ENCODE peak calls at places on chromosomes 2 and 18, in seven cellular contexts. One of them, this sample, is unnamed.

GRCh38 chr18:8424481-8424880 is 184.8 kb upstream of the RAB12 start:
- DNase-seq in amniotic stem cell: no peak
- DNase-seq in MM.1S: no peak
- DNase-seq in mucosa of gallbladder: no peak
- DNase-seq in AG09319: no peak
- DNase-seq in GM20000: no peak
- DNase-seq in foreskin fibroblast: no peak
- DNase-seq in this sample: no peak

GRCh38 chr18:62445386-62445917 is 77.4 kb upstream of the ZCCHC2 start:
- DNase-seq in amniotic stem cell: no peak
- DNase-seq in MM.1S: no peak
- DNase-seq in mucosa of gallbladder: no peak
- DNase-seq in AG09319: no peak
- DNase-seq in GM20000: no peak
- DNase-seq in foreskin fibroblast: no peak
- DNase-seq in this sample: no peak

GRCh38 chr2:35347561-35347960 is 1008.0 kb upstream of the CRIM1 start:
- DNase-seq in amniotic stem cell: no peak
- DNase-seq in MM.1S: peak; percentile 27
- DNase-seq in mucosa of gallbladder: no peak
- DNase-seq in AG09319: no peak
- DNase-seq in GM20000: no peak
- DNase-seq in foreskin fibroblast: no peak
- DNase-seq in this sample: no peak

GRCh38 chr2:159497256-159497655 is 119.1 kb downstream of the BAZ2B start:
- DNase-seq in amniotic stem cell: peak; percentile 63
- DNase-seq in MM.1S: peak; percentile 46
- DNase-seq in mucosa of gallbladder: no peak
- DNase-seq in AG09319: peak; percentile 29
- DNase-seq in GM20000: no peak
- DNase-seq in foreskin fibroblast: peak; percentile 92
- DNase-seq in this sample: peak; percentile 17

GRCh38 chr2:26597197-26597596 is 44.0 kb downstream of the CIB4 start:
- DNase-seq in amniotic stem cell: no peak
- DNase-seq in MM.1S: no peak
- DNase-seq in mucosa of gallbladder: no peak
- DNase-seq in AG09319: no peak
- DNase-seq in GM20000: no peak
- DNase-seq in foreskin fibroblast: no peak
- DNase-seq in this sample: no peak

GRCh38 chr2:145682536-145683157 is 1162.7 kb upstream of the ZEB2 start:
- DNase-seq in amniotic stem cell: no peak
- DNase-seq in MM.1S: no peak
- DNase-seq in mucosa of gallbladder: no peak
- DNase-seq in AG09319: no peak
- DNase-seq in GM20000: no peak
- DNase-seq in foreskin fibroblast: peak; percentile 73
- DNase-seq in this sample: no peak

GRCh38 chr2:222024934-222025890 is 273.6 kb downstream of the PAX3 start:
- DNase-seq in amniotic stem cell: peak; percentile 4
- DNase-seq in MM.1S: peak; percentile 21
- DNase-seq in mucosa of gallbladder: no peak
- DNase-seq in AG09319: no peak
- DNase-seq in GM20000: no peak
- DNase-seq in foreskin fibroblast: peak; percentile 68
- DNase-seq in this sample: peak; percentile 6

GRCh38 chr2:64259301-64259700 is 115.1 kb upstream of the PELI1 start:
- DNase-seq in amniotic stem cell: no peak
- DNase-seq in MM.1S: no peak
- DNase-seq in mucosa of gallbladder: peak; percentile 28
- DNase-seq in AG09319: no peak
- DNase-seq in GM20000: no peak
- DNase-seq in foreskin fibroblast: peak; percentile 68
- DNase-seq in this sample: peak; percentile 50

GRCh38 chr18:76977108-76977621 is 154.8 kb downstream of the ZNF236 start:
- DNase-seq in amniotic stem cell: no peak
- DNase-seq in MM.1S: no peak
- DNase-seq in mucosa of gallbladder: peak; percentile 58
- DNase-seq in AG09319: no peak
- DNase-seq in GM20000: no peak
- DNase-seq in foreskin fibroblast: no peak
- DNase-seq in this sample: no peak

GRCh38 chr18:79528296-79528695 is 132.6 kb downstream of the NFATC1 start:
- DNase-seq in amniotic stem cell: no peak
- DNase-seq in MM.1S: no peak
- DNase-seq in mucosa of gallbladder: no peak
- DNase-seq in AG09319: no peak
- DNase-seq in GM20000: no peak
- DNase-seq in foreskin fibroblast: no peak
- DNase-seq in this sample: no peak

GRCh38 chr18:9814431-9814830 is 71.3 kb upstream of the TXNDC2 start:
- DNase-seq in amniotic stem cell: peak; percentile 72
- DNase-seq in MM.1S: no peak
- DNase-seq in mucosa of gallbladder: no peak
- DNase-seq in AG09319: no peak
- DNase-seq in GM20000: no peak
- DNase-seq in foreskin fibroblast: peak; percentile 52
- DNase-seq in this sample: no peak

GRCh38 chr2:233976087-233976486 is 58.9 kb downstream of the TRPM8 start:
- DNase-seq in amniotic stem cell: no peak
- DNase-seq in MM.1S: no peak
- DNase-seq in mucosa of gallbladder: no peak
- DNase-seq in AG09319: no peak
- DNase-seq in GM20000: no peak
- DNase-seq in foreskin fibroblast: no peak
- DNase-seq in this sample: no peak

GRCh38 chr2:85888020-85888744 is 608 bp downstream of the ST3GAL5 start:
- DNase-seq in amniotic stem cell: no peak
- DNase-seq in MM.1S: peak; percentile 35
- DNase-seq in mucosa of gallbladder: no peak
- DNase-seq in AG09319: no peak
- DNase-seq in GM20000: peak; percentile 41
- DNase-seq in foreskin fibroblast: peak; percentile 42
- DNase-seq in this sample: peak; percentile 53

GRCh38 chr2:36650031-36650430 is 46.5 kb upstream of the VIT start:
- DNase-seq in amniotic stem cell: no peak
- DNase-seq in MM.1S: peak; percentile 48
- DNase-seq in mucosa of gallbladder: peak; percentile 19
- DNase-seq in AG09319: peak; percentile 24
- DNase-seq in GM20000: peak; percentile 31
- DNase-seq in foreskin fibroblast: peak; percentile 86
- DNase-seq in this sample: peak; percentile 15

GRCh38 chr2:151947524-151948165 is 119.4 kb upstream of the ARL5A start:
- DNase-seq in amniotic stem cell: no peak
- DNase-seq in MM.1S: no peak
- DNase-seq in mucosa of gallbladder: no peak
- DNase-seq in AG09319: no peak
- DNase-seq in GM20000: no peak
- DNase-seq in foreskin fibroblast: peak; percentile 9
- DNase-seq in this sample: peak; percentile 76

GRCh38 chr2:234457421-234457820 is 39.5 kb downstream of the ARL4C start:
- DNase-seq in amniotic stem cell: no peak
- DNase-seq in MM.1S: no peak
- DNase-seq in mucosa of gallbladder: no peak
- DNase-seq in AG09319: no peak
- DNase-seq in GM20000: no peak
- DNase-seq in foreskin fibroblast: peak; percentile 66
- DNase-seq in this sample: no peak

GRCh38 chr18:79493211-79493800 is 97.6 kb downstream of the NFATC1 start:
- DNase-seq in amniotic stem cell: no peak
- DNase-seq in MM.1S: no peak
- DNase-seq in mucosa of gallbladder: no peak
- DNase-seq in AG09319: no peak
- DNase-seq in GM20000: no peak
- DNase-seq in foreskin fibroblast: no peak
- DNase-seq in this sample: no peak

GRCh38 chr2:26534098-26534864 is 56.4 kb upstream of the OTOF start:
- DNase-seq in amniotic stem cell: no peak
- DNase-seq in MM.1S: no peak
- DNase-seq in mucosa of gallbladder: no peak
- DNase-seq in AG09319: no peak
- DNase-seq in GM20000: no peak
- DNase-seq in foreskin fibroblast: no peak
- DNase-seq in this sample: no peak

GRCh38 chr18:48153641-48154481 is 223.4 kb upstream of the SMAD2 start:
- DNase-seq in amniotic stem cell: no peak
- DNase-seq in MM.1S: no peak
- DNase-seq in mucosa of gallbladder: no peak
- DNase-seq in AG09319: peak; percentile 24
- DNase-seq in GM20000: no peak
- DNase-seq in foreskin fibroblast: no peak
- DNase-seq in this sample: no peak

GRCh38 chr2:17148298-17149228 is 369.7 kb downstream of the RAD51AP2 start:
- DNase-seq in amniotic stem cell: peak; percentile 2
- DNase-seq in MM.1S: no peak
- DNase-seq in mucosa of gallbladder: no peak
- DNase-seq in AG09319: no peak
- DNase-seq in GM20000: no peak
- DNase-seq in foreskin fibroblast: peak; percentile 65
- DNase-seq in this sample: peak; percentile 15

GRCh38 chr2:97747716-97748115 is 34.3 kb downstream of the ZAP70 start:
- DNase-seq in amniotic stem cell: no peak
- DNase-seq in MM.1S: no peak
- DNase-seq in mucosa of gallbladder: no peak
- DNase-seq in AG09319: no peak
- DNase-seq in GM20000: no peak
- DNase-seq in foreskin fibroblast: peak; percentile 63
- DNase-seq in this sample: no peak

GRCh38 chr2:10452334-10452733 is 4.2 kb upstream of the ODC1 start:
- DNase-seq in amniotic stem cell: no peak
- DNase-seq in MM.1S: no peak
- DNase-seq in mucosa of gallbladder: peak; percentile 66
- DNase-seq in AG09319: peak; percentile 44
- DNase-seq in GM20000: no peak
- DNase-seq in foreskin fibroblast: peak; percentile 89
- DNase-seq in this sample: peak; percentile 55

GRCh38 chr2:21041943-21042707 is 1.7 kb downstream of the APOB start:
- DNase-seq in amniotic stem cell: no peak
- DNase-seq in MM.1S: no peak
- DNase-seq in mucosa of gallbladder: peak; percentile 27
- DNase-seq in AG09319: no peak
- DNase-seq in GM20000: no peak
- DNase-seq in foreskin fibroblast: peak; percentile 50
- DNase-seq in this sample: no peak

GRCh38 chr2:138902239-138902871 is 122.2 kb upstream of the NXPH2 start:
- DNase-seq in amniotic stem cell: no peak
- DNase-seq in MM.1S: no peak
- DNase-seq in mucosa of gallbladder: no peak
- DNase-seq in AG09319: no peak
- DNase-seq in GM20000: no peak
- DNase-seq in foreskin fibroblast: no peak
- DNase-seq in this sample: no peak

GRCh38 chr2:59569124-59569523 is 984.3 kb downstream of the BCL11A start:
- DNase-seq in amniotic stem cell: no peak
- DNase-seq in MM.1S: no peak
- DNase-seq in mucosa of gallbladder: no peak
- DNase-seq in AG09319: no peak
- DNase-seq in GM20000: no peak
- DNase-seq in foreskin fibroblast: no peak
- DNase-seq in this sample: no peak

GRCh38 chr2:134120160-134120717 is 133.6 kb upstream of the MGAT5 start:
- DNase-seq in amniotic stem cell: no peak
- DNase-seq in MM.1S: no peak
- DNase-seq in mucosa of gallbladder: no peak
- DNase-seq in AG09319: no peak
- DNase-seq in GM20000: no peak
- DNase-seq in foreskin fibroblast: peak; percentile 31
- DNase-seq in this sample: no peak

GRCh38 chr18:31513189-31513907 is 15.4 kb downstream of the DSG2 start:
- DNase-seq in amniotic stem cell: no peak
- DNase-seq in MM.1S: no peak
- DNase-seq in mucosa of gallbladder: peak; percentile 44
- DNase-seq in AG09319: no peak
- DNase-seq in GM20000: no peak
- DNase-seq in foreskin fibroblast: no peak
- DNase-seq in this sample: no peak

GRCh38 chr18:75309564-75309963 is 99.0 kb downstream of the TSHZ1 start:
- DNase-seq in amniotic stem cell: no peak
- DNase-seq in MM.1S: no peak
- DNase-seq in mucosa of gallbladder: no peak
- DNase-seq in AG09319: no peak
- DNase-seq in GM20000: no peak
- DNase-seq in foreskin fibroblast: no peak
- DNase-seq in this sample: peak; percentile 14

GRCh38 chr18:51624311-51624710 is 426.8 kb upstream of the MEX3C start:
- DNase-seq in amniotic stem cell: no peak
- DNase-seq in MM.1S: no peak
- DNase-seq in mucosa of gallbladder: no peak
- DNase-seq in AG09319: no peak
- DNase-seq in GM20000: no peak
- DNase-seq in foreskin fibroblast: no peak
- DNase-seq in this sample: no peak

GRCh38 chr18:48290162-48290926 is 118.8 kb downstream of the ZBTB7C start:
- DNase-seq in amniotic stem cell: no peak
- DNase-seq in MM.1S: no peak
- DNase-seq in mucosa of gallbladder: no peak
- DNase-seq in AG09319: no peak
- DNase-seq in GM20000: no peak
- DNase-seq in foreskin fibroblast: no peak
- DNase-seq in this sample: no peak

GRCh38 chr2:62687644-62688043 is 17.9 kb upstream of the EHBP1 start:
- DNase-seq in amniotic stem cell: peak; percentile 15
- DNase-seq in MM.1S: no peak
- DNase-seq in mucosa of gallbladder: no peak
- DNase-seq in AG09319: no peak
- DNase-seq in GM20000: no peak
- DNase-seq in foreskin fibroblast: peak; percentile 14
- DNase-seq in this sample: no peak

GRCh38 chr2:152247337-152247695 is 71.8 kb upstream of the STAM2 start:
- DNase-seq in amniotic stem cell: no peak
- DNase-seq in MM.1S: no peak
- DNase-seq in mucosa of gallbladder: no peak
- DNase-seq in AG09319: no peak
- DNase-seq in GM20000: no peak
- DNase-seq in foreskin fibroblast: peak; percentile 51
- DNase-seq in this sample: no peak

GRCh38 chr18:70931942-70932814 is 643.3 kb downstream of the SOCS6 start:
- DNase-seq in amniotic stem cell: peak; percentile 1
- DNase-seq in MM.1S: peak; percentile 72
- DNase-seq in mucosa of gallbladder: no peak
- DNase-seq in AG09319: no peak
- DNase-seq in GM20000: peak; percentile 10
- DNase-seq in foreskin fibroblast: peak; percentile 7
- DNase-seq in this sample: peak; percentile 53

This sample was measured in RPMI8226.